ENCODE peak calls at places on chromosomes 6 and 20, in six cellular contexts. J is neural progenitor cell; P is fibroblast of lung; S is CD8-positive, alpha-beta T cell; X is adrenal gland; N is astrocyte of the spinal cord. Q is an unnamed sample.

GRCh38 chr6:105603779-105604592 is 201.1 kb upstream of the PREP start:
- DNase-seq in J (no peak), P (peak), S (no peak), X (peak), N (peak), Q (no peak)

GRCh38 chr6:28643017-28643740 is 117.5 kb downstream of the GPX5 start:
- DNase-seq in J (peak), P (peak), S (no peak), X (no peak), N (peak), Q (peak)

GRCh38 chr20:24985802-24986201 is 6.7 kb downstream of the APMAP start:
- DNase-seq in J (no peak), P (no peak), S (no peak), X (no peak), N (no peak), Q (no peak)

GRCh38 chr6:125245523-125246264 is 56.1 kb downstream of the HDDC2 start:
- DNase-seq in J (no peak), P (no peak), S (no peak), X (no peak), N (no peak), Q (no peak)

GRCh38 chr6:149208071-149208670 is 109.3 kb upstream of the TAB2 start:
- DNase-seq in J (no peak), P (no peak), S (no peak), X (no peak), N (no peak), Q (no peak)

GRCh38 chr6:340181-340955 is 48.1 kb downstream of the DUSP22 start:
- DNase-seq in J (no peak), P (no peak), S (no peak), X (no peak), N (no peak), Q (no peak)

GRCh38 chr6:132483779-132484679 is 28.9 kb downstream of the STX7 start:
- DNase-seq in J (peak), P (peak), S (no peak), X (peak), N (peak), Q (peak)

GRCh38 chr6:9502991-9503761 is 911.7 kb downstream of the TFAP2A start:
- DNase-seq in J (peak), P (peak), S (no peak), X (no peak), N (peak), Q (no peak)

GRCh38 chr20:50189681-50190250 is 864 bp upstream of the CEBPB start:
- DNase-seq in J (peak), P (no peak), S (no peak), X (peak), N (no peak), Q (no peak)

GRCh38 chr6:19866199-19866872 is 29.2 kb downstream of the ID4 start:
- DNase-seq in J (no peak), P (no peak), S (no peak), X (no peak), N (no peak), Q (no peak)

GRCh38 chr6:106421491-106421890 is 61.0 kb downstream of the CRYBG1 start:
- DNase-seq in J (no peak), P (peak), S (no peak), X (no peak), N (no peak), Q (no peak)

GRCh38 chr6:1103945-1104623 is 207.8 kb upstream of the FOXQ1 start:
- DNase-seq in J (peak), P (no peak), S (no peak), X (no peak), N (peak), Q (no peak)

GRCh38 chr20:50321797-50322480 is 131.3 kb downstream of the CEBPB start:
- DNase-seq in J (no peak), P (peak), S (no peak), X (no peak), N (peak), Q (no peak)

GRCh38 chr6:161631676-161632194 is 357.9 kb upstream of the AGPAT4 start:
- DNase-seq in J (no peak), P (peak), S (no peak), X (peak), N (peak), Q (no peak)

GRCh38 chr20:59403261-59403961 is 103.0 kb downstream of the EDN3 start:
- DNase-seq in J (peak), P (no peak), S (peak), X (peak), N (no peak), Q (no peak)
- H3K4me3 ChIP-seq in J (peak), P (no peak), S (peak), X (no peak), N (no peak), Q (no peak)

DNA sequence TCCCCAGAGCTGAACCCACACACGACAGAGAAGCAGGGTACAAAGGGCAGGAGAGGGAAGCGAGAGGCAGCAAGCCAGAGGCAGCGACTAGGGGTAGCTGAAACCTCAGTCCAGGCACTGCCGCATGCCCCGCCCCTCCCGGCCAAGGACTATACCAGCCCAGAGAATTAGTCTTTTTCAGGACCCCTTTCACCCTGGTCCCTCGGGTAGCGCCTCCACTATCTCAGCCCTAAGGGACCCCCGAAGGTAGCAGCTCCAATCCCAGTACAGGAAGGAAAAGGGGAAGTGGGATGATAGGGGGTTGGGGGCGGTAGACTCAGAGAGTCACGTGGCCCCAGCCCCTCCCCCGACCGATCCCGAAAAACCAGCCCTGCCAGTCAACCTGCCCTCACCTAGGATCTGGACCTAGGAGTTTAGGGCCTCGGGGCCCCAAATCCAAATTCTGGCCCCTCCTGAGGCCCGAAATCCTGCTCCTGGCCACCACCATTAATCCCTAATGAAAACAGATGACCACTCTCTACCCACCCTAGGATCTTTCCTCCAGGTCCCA is 1.3 kb downstream of the RGL2 start:
- DNase-seq in J (peak), P (no peak), S (no peak), X (peak), N (no peak), Q (no peak)
- H3K4me3 ChIP-seq in J (peak), P (peak), S (no peak), X (no peak), N (peak), Q (peak)

DNA sequence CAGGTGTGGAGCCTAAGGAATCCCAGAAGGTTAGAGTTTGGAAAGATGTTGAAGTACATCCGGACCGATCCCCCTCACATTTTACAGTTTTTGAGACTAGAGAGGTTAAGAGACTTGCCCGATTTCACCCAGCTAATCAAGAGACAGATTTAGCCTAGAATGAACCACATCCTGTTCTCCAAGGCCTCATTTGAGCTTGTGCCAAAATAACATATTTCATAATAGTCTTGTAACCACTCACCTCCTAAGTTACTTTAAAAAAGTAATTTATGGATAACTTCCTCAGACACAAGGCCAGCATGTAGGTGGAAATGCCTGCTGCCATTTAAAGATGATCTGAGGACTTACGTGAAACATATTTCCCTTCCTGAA is 39.8 kb upstream of the ARHGAP18 start:
- DNase-seq in J (no peak), P (peak), S (no peak), X (no peak), N (peak), Q (peak)
- H3K4me3 ChIP-seq in J (no peak), P (no peak), S (peak), X (no peak), N (no peak), Q (no peak)

DNA sequence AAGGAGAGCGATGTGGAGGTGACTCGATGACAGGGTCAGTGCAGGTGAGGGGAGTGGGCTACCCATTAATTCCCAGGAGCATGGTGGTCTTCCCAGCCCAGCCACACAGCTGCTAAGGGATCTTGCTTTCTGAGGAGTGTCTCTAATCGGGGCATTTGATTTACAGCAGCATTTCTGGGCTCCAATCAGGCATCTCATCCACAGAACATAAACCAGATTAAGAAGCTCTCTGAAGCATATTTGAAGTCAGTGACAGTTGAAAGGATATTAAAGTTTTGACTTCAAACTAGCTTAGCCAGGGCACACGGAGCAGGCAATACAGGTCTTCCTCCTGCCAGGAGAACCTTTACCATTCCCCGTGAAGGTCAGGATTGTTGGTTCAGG is 40.0 kb upstream of the ZNF831 start:
- DNase-seq in J (no peak), P (no peak), S (no peak), X (no peak), N (no peak), Q (no peak)
- H3K4me3 ChIP-seq in J (no peak), P (no peak), S (peak), X (no peak), N (no peak), Q (no peak)